ENCODE peak calls at places on chromosomes 4 and X, in four cellular contexts. H is WTC11, F is iris pigment epithelial cell, T is A549. I is an unnamed sample.

GRCh38 chrX:93874554-93874953 is 200.5 kb downstream of the FAM133A start:
- DNase-seq in H (peak), F (peak), T (no peak), I (peak)

GRCh38 chrX:18574591-18574990 is 97.3 kb downstream of the RS1 start:
- DNase-seq in H (no peak), F (peak), T (no peak), I (no peak)

GRCh38 chr4:106162278-106162677 is 153.7 kb downstream of the TBCK start:
- DNase-seq in H (no peak), F (no peak), T (no peak), I (no peak)

GRCh38 chrX:124529786-124530185 is 183.4 kb downstream of the SH2D1A start:
- DNase-seq in H (no peak), F (no peak), T (no peak), I (no peak)

GRCh38 chr4:25843340-25844097 is 19.3 kb downstream of the SEL1L3 start:
- DNase-seq in H (no peak), F (no peak), T (no peak), I (no peak)

GRCh38 chrX:11533211-11533651 is 132.5 kb downstream of the ARHGAP6 start:
- DNase-seq in H (no peak), F (peak), T (peak), I (no peak)

GRCh38 chrX:118058924-118059323 is 57.7 kb downstream of the KLHL13 start:
- DNase-seq in H (no peak), F (no peak), T (no peak), I (no peak)

GRCh38 chr4:62816566-62816965 is 1592.7 kb downstream of the TECRL start:
- DNase-seq in H (peak), F (no peak), T (no peak), I (no peak)

GRCh38 chr4:185210102-185210981 is 944 bp downstream of the SNX25 start:
- DNase-seq in H (peak), F (peak), T (no peak), I (peak)

GRCh38 chrX:139881130-139881529 is 51.7 kb downstream of the ATP11C start:
- DNase-seq in H (no peak), F (peak), T (no peak), I (no peak)

GRCh38 chrX:136147966-136148365 is 633 bp downstream of the FHL1 start:
- DNase-seq in H (peak), F (no peak), T (no peak), I (no peak)

GRCh38 chrX:79259073-79259689 is 108.0 kb downstream of the ITM2A start:
- DNase-seq in H (no peak), F (no peak), T (no peak), I (no peak)

GRCh38 chrX:52277666-52278065 is 91.2 kb upstream of the XAGE2 start:
- DNase-seq in H (no peak), F (no peak), T (no peak), I (no peak)

GRCh38 chr4:64857198-64857597 is 447.9 kb upstream of the TECRL start:
- DNase-seq in H (no peak), F (peak), T (no peak), I (no peak)

GRCh38 chr4:37595875-37596402 is 90.2 kb downstream of the RELL1 start:
- DNase-seq in H (no peak), F (no peak), T (no peak), I (no peak)

GRCh38 chr4:168124008-168124641 is 31.8 kb downstream of the ANXA10 start:
- DNase-seq in H (no peak), F (peak), T (no peak), I (no peak)

GRCh38 chrX:38312436-38312835 is 14.9 kb downstream of the RPGR start:
- DNase-seq in H (no peak), F (peak), T (no peak), I (no peak)